ENCODE peak calls at places on chromosome 14, in five cellular contexts. E is psoas muscle; Z is Peyer's patch; Y is naive thymus-derived CD4-positive, alpha-beta T cell; X is thoracic aorta. L is an unnamed sample. For H3K36me3 and H3K4me1, the result is how much of the 10 kb centered on the place peaks cover.

GRCh38 chr14:75147423-75148071 is 20.7 kb upstream of the NEK9 start:
- DNase-seq in Y (no peak), E (peak), X (no peak), Z (peak), L (peak)

GRCh38 chr14:38420045-38420444 is 164.2 kb upstream of the CLEC14A start:
- DNase-seq in Y (no peak), X (no peak), Z (no peak), E (no peak), L (no peak)

GRCh38 chr14:39228044-39228443 is 5.7 kb upstream of the MIA2 start:
- DNase-seq in Z (no peak), Y (no peak), E (no peak), X (no peak), L (no peak)

GRCh38 chr14:88551936-88552565 is 2.8 kb downstream of the PTPN21 start:
- DNase-seq in Z (no peak), X (no peak), E (peak), Y (no peak), L (no peak)

GRCh38 chr14:105395538-105395854 is 2.8 kb upstream of the TEX22 start:
- DNase-seq in X (no peak), E (no peak), Y (no peak), Z (no peak), L (no peak)

GRCh38 chr14:34254596-34254995 is 207.4 kb downstream of the SPTSSA start:
- DNase-seq in E (no peak), Z (no peak), X (no peak), Y (no peak), L (no peak)

GRCh38 chr14:89956294-89957009 is 725 bp downstream of the TDP1 start:
- DNase-seq in E (peak), Y (peak), X (peak), Z (peak), L (peak)

GRCh38 chr14:66117600-66117999 is 368.6 kb upstream of the CCDC196 start:
- DNase-seq in Z (no peak), X (no peak), E (no peak), Y (no peak), L (no peak)

GRCh38 chr14:52840916-52841315 is 49.5 kb upstream of the GNPNAT1 start:
- DNase-seq in Y (no peak), E (no peak), Z (no peak), X (no peak), L (peak)

GRCh38 chr14:104292084-104292970 is 153.9 kb downstream of the KIF26A start:
- DNase-seq in Y (no peak), Z (peak), X (no peak), E (peak), L (no peak)

GRCh38 chr14:105904379-105904778 is 378.0 kb downstream of the TMEM121 start:
- DNase-seq in E (no peak), Z (no peak), X (no peak), Y (no peak), L (no peak)

GRCh38 chr14:24219080-24219479 is 3.2 kb upstream of the MDP1 start:
- DNase-seq in X (no peak), Z (no peak), Y (no peak), E (no peak), L (no peak)

GRCh38 chr14:69531135-69531534 is 43.5 kb downstream of the CCDC177 start:
- DNase-seq in Y (no peak), Z (no peak), E (no peak), X (no peak), L (no peak)

GRCh38 chr14:94821705-94822104 is 51.8 kb upstream of the GSC start:
- DNase-seq in Y (no peak), E (no peak), Z (no peak), X (no peak), L (no peak)

GRCh38 chr14:62914025-62914424 is 131.2 kb downstream of the KCNH5 start:
- DNase-seq in E (no peak), Z (no peak), Y (no peak), X (no peak), L (no peak)

GRCh38 chr14:93976477-93977057 is at the start of gene ASB2:
- DNase-seq in E (peak), Y (no peak), X (no peak), Z (no peak), L (no peak)

GRCh38 chr14:46646796-46647195 is 4.8 kb downstream of the RPL10L start:
- DNase-seq in Y (no peak), E (no peak), X (no peak), Z (no peak), L (no peak)

GRCh38 chr14:51293926-51294290 is 53.9 kb downstream of the TMX1 start:
- DNase-seq in X (no peak), E (no peak), Y (no peak), Z (no peak), L (no peak)

GRCh38 chr14:22837059-22837749 is 819 bp downstream of the MMP14 start:
- DNase-seq in Y (peak), X (no peak), Z (peak), E (peak), L (no peak)

GRCh38 chr14:68014771-68015170 is 195.2 kb downstream of the RAD51B start:
- DNase-seq in Z (no peak), Y (no peak), X (no peak), E (no peak), L (peak)

GRCh38 chr14:79161576-79161975 is 991.4 kb downstream of the NRXN3 start:
- DNase-seq in X (no peak), Z (no peak), E (no peak), Y (no peak), L (peak)

GRCh38 chr14:99378782-99379214 is 101.9 kb downstream of the SETD3 start:
- DNase-seq in E (no peak), X (no peak), Y (no peak), Z (no peak), L (peak)

GRCh38 chr14:68719634-68720384 is 73.1 kb downstream of the ZFP36L1 start:
- DNase-seq in Y (no peak), E (no peak), X (no peak), Z (no peak), L (no peak)

GRCh38 chr14:38469156-38469555 is 213.3 kb upstream of the CLEC14A start:
- DNase-seq in Z (no peak), Y (no peak), E (no peak), X (no peak), L (no peak)

GRCh38 chr14:97387252-97387882 is 590.2 kb downstream of the VRK1 start:
- DNase-seq in E (no peak), Z (no peak), Y (no peak), X (no peak), L (no peak)

GRCh38 chr14:55383541-55384140 is 28.0 kb downstream of the ATG14 start:
- DNase-seq in E (no peak), X (no peak), Z (no peak), Y (no peak), L (no peak)

GRCh38 chr14:96162265-96162664 is 42.4 kb upstream of the BDKRB2 start:
- DNase-seq in Z (peak), E (no peak), X (no peak), Y (no peak), L (no peak)

GRCh38 chr14:58828298-58828697 is 190.5 kb downstream of the DACT1 start:
- DNase-seq in X (no peak), Y (no peak), Z (no peak), E (no peak), L (no peak)
- H3K36me3 ChIP-seq in X (under half), Y (under half), Z (under half), E (under half), L (under half)

GRCh38 chr14:103126873-103127304 is 3.6 kb downstream of the TNFAIP2 start:
- DNase-seq in Y (no peak), X (no peak), E (peak), Z (peak), L (no peak)
- H3K4me3 ChIP-seq in Y (no peak), X (peak), E (peak), Z (no peak), L (no peak)

GRCh38 chr14:84209021-84209420 is 1320.9 kb upstream of the FLRT2 start:
- DNase-seq in X (no peak), Z (no peak), E (no peak), Y (no peak), L (no peak)
- H3K4me1 ChIP-seq in X (under half), Z (under half), E (under half), Y (under half), L (under half)

DNA sequence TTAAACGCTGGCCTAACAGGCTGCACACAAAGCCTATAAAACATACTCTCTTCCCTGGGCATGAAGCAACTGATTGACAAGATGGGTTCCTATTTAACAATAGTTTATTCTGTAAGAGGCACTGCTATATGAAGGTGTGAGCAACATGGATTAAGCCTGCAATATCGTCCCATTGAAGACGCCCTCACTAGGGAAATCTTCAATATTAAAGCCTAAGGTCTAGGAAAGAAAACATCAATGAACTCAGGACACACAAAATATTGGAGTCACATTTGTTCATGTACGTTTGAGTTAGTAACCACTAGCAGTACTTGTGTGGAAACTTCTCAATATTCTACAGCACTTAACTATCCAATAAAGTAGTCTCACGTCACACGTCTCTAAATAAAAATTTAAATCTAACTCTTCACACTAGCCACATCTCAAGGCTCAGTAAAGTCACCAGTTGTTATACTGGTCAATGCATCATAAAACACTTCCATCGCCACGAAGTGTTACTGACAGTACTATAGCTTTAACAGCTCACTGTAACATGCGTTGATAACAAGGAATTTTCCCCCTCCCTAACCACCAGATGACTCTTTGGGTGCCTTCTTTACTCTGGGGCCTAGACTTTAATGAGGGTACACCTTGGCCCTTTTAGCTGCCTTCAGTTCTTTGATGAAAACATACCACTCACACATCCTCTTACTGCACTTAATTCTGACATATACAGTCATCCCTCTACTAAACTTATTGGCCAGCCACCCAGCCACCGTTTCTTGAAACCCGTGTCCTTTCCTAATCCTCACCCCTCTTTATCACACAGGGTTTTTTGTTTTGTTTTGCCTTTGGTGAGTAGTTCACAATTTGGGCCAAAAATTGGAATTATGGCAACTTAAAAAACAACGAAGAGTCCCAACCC is 50.1 kb upstream of the OR5AU1 start:
- DNase-seq in Z (no peak), X (no peak), Y (no peak), E (no peak), L (no peak)
- H3K36me3 ChIP-seq in Z (under half), X (under half), Y (under half), E (under half), L (half or more)

GRCh38 chr14:30332374-30332773 is 226.6 kb upstream of the G2E3 start:
- DNase-seq in Y (no peak), Z (no peak), X (no peak), E (no peak), L (no peak)
- H3K4me3 ChIP-seq in Y (no peak), Z (no peak), X (no peak), E (no peak), L (no peak)

GRCh38 chr14:64728856-64729255 is 24.6 kb downstream of the PLEKHG3 start:
- DNase-seq in X (no peak), Z (no peak), Y (no peak), E (no peak), L (no peak)
- H3K4me1 ChIP-seq in X (under half), Z (under half), Y (under half), E (under half), L (under half)

DNA sequence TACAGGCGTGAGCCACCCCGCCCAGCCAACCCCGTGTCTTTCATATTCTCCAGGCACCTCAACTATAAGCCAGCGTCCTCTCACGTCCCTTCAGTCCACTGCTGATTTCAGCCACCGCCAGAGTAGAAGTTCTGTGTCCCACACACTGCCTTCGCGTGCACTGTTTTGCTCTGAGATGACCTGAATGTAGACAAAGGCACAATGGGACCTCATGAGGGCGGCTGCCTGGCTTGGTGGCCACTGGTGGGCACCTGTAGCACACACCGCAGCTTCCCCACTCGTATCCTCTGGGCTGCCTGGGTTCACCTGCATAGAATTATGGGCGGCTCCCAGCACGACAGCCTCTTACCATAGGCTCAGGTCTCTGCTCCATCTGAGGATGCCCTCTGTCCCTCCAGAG is 57.2 kb downstream of the GPR68 start:
- DNase-seq in E (no peak), Y (no peak), Z (no peak), X (no peak), L (no peak)
- H3K36me3 ChIP-seq in E (under half), Y (under half), Z (under half), X (under half), L (under half)

DNA sequence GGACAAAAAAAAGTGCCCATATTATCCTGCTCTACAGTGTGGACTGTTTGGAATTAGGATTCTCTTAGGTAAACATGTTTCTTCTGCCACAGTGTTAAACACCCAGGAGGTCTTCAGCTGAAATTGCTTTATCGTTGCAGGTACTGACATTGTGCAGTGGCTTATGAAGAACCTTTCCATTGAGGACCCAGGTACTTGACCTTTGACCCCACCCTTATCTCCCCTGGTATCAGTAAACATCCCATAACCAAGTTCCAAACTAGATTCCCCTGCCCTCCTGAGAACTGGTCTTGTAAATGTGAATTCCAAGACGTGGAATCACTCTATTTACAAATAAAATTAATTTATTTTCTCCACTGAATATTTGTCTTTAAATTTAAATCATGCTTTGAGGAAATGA is 439.5 kb downstream of the DPF3 start:
- DNase-seq in Y (no peak), E (no peak), X (no peak), Z (no peak), L (no peak)
- H3K4me3 ChIP-seq in Y (no peak), E (no peak), X (no peak), Z (no peak), L (no peak)

GRCh38 chr14:53927171-53927570 is 29.5 kb downstream of the BMP4 start:
- DNase-seq in E (no peak), Z (no peak), X (no peak), Y (no peak), L (no peak)
- H3K4me1 ChIP-seq in E (under half), Z (under half), X (under half), Y (under half), L (under half)